ENCODE peak calls at places on chromosomes 1 and 21, in seven cellular contexts. K is frontal cortex; D is stimulated activated CD8-positive, alpha-beta memory T cell treated with anti-CD3 and anti-CD28 coated beads, Interleukin-2, amount 100 ng/mL, for 1 hour; P is K562; U is OCI-M1; S is uterus; A is activated effector memory CD4-positive, alpha-beta T cell treated with Interleukin-2 at 50 U/mL for 16 hours. O is an unnamed sample.
A peak's percentile ranks its signal among the peaks of the same experiment; 100 is the strongest.

GRCh38 chr1:157363660-157364140 is 188.6 kb downstream of the FCRL5 start:
- DNase-seq in K (no peak), D (no peak), P (no peak), U (peak; percentile 70), S (no peak), A (no peak), O (peak; percentile 32)

GRCh38 chr1:167082511-167083027 is 7.6 kb downstream of the GPA33 start:
- DNase-seq in K (no peak), D (no peak), P (no peak), U (no peak), S (no peak), A (no peak), O (no peak)

GRCh38 chr1:173392895-173393654 is 84.1 kb upstream of the PRDX6 start:
- DNase-seq in K (no peak), D (no peak), P (no peak), U (no peak), S (no peak), A (no peak), O (no peak)

GRCh38 chr1:155966750-155967149 is 11.6 kb downstream of the ARHGEF2 start:
- DNase-seq in K (no peak), D (no peak), P (no peak), U (no peak), S (no peak), A (no peak), O (no peak)

GRCh38 chr1:233614743-233615521 is 1.0 kb downstream of the KCNK1 start:
- DNase-seq in K (no peak), D (no peak), P (no peak), U (no peak), S (no peak), A (no peak), O (no peak)

GRCh38 chr1:94273111-94273510 is 35.7 kb upstream of the ARHGAP29 start:
- DNase-seq in K (no peak), D (no peak), P (no peak), U (no peak), S (no peak), A (no peak), O (no peak)

GRCh38 chr1:42971848-42972291 is 13.2 kb upstream of the SLC2A1 start:
- DNase-seq in K (no peak), D (no peak), P (no peak), U (no peak), S (no peak), A (no peak), O (no peak)

GRCh38 chr1:169515641-169516040 is 29.9 kb upstream of the SLC19A2 start:
- DNase-seq in K (no peak), D (no peak), P (no peak), U (no peak), S (no peak), A (no peak), O (no peak)

GRCh38 chr1:93108335-93108734 is 29.3 kb downstream of the MTF2 start:
- DNase-seq in K (no peak), D (no peak), P (no peak), U (peak; percentile 22), S (no peak), A (no peak), O (no peak)

GRCh38 chr21:26351661-26352060 is 181.1 kb upstream of the APP start:
- DNase-seq in K (no peak), D (no peak), P (no peak), U (no peak), S (no peak), A (no peak), O (no peak)

GRCh38 chr21:38806153-38806941 is 618 bp downstream of the ETS2 start:
- DNase-seq in K (no peak), D (no peak), P (no peak), U (peak; percentile 58), S (no peak), A (peak; percentile 12), O (no peak)

GRCh38 chr1:24027838-24028468 is 47.8 kb upstream of the SRSF10 start:
- DNase-seq in K (peak; percentile 31), D (no peak), P (no peak), U (peak; percentile 70), S (no peak), A (no peak), O (no peak)

GRCh38 chr1:245108909-245109308 is 45.9 kb upstream of the KIF26B start:
- DNase-seq in K (no peak), D (no peak), P (no peak), U (no peak), S (no peak), A (no peak), O (no peak)

GRCh38 chr1:168119750-168120149 is 17.0 kb downstream of the GPR161 start:
- DNase-seq in K (no peak), D (no peak), P (no peak), U (no peak), S (no peak), A (no peak), O (no peak)

GRCh38 chr1:109979489-109980091 is 5.0 kb upstream of the AHCYL1 start:
- DNase-seq in K (no peak), D (no peak), P (peak; percentile 54), U (peak; percentile 28), S (peak; percentile 60), A (no peak), O (no peak)

GRCh38 chr1:172277277-172277676 is 143.2 kb upstream of the C1orf105 start:
- DNase-seq in K (no peak), D (no peak), P (no peak), U (no peak), S (no peak), A (no peak), O (no peak)

O was measured in D721Med.